ENCODE peak calls at places on chromosomes 16 and 17, in five cellular contexts. I is esophagus squamous epithelium, E is stomach, V is upper lobe of right lung, Q is fibroblast of lung. T is an unnamed sample.

GRCh38 chr17:31131299-31131698 is 36.5 kb downstream of the NF1 start:
- DNase-seq in I (no peak), E (no peak), V (no peak), Q (no peak), T (no peak)

GRCh38 chr17:17386143-17386800 is 83.1 kb downstream of the NT5M start:
- DNase-seq in I (no peak), E (no peak), V (no peak), Q (no peak), T (no peak)

GRCh38 chr17:12041316-12041715 is 20.6 kb downstream of the MAP2K4 start:
- DNase-seq in I (no peak), E (no peak), V (no peak), Q (peak), T (no peak)

GRCh38 chr16:70591609-70592008 is 54.8 kb upstream of the IL34 start:
- DNase-seq in I (no peak), E (no peak), V (no peak), Q (no peak), T (no peak)

GRCh38 chr17:50721194-50722010 is 2.0 kb downstream of the LUC7L3 start:
- DNase-seq in I (no peak), E (no peak), V (no peak), Q (no peak), T (no peak)

GRCh38 chr17:27819171-27819544 is 18.8 kb upstream of the NOS2 start:
- DNase-seq in I (no peak), E (no peak), V (no peak), Q (no peak), T (no peak)

GRCh38 chr16:58451945-58452401 is 48.0 kb upstream of the NDRG4 start:
- DNase-seq in I (no peak), E (no peak), V (no peak), Q (peak), T (no peak)

GRCh38 chr17:77254961-77255741 is 114.4 kb downstream of the SEC14L1 start:
- DNase-seq in I (no peak), E (peak), V (peak), Q (peak), T (no peak)

GRCh38 chr16:87380403-87380802 is 3.2 kb downstream of the FBXO31 start:
- DNase-seq in I (no peak), E (no peak), V (no peak), Q (no peak), T (no peak)

GRCh38 chr17:48593126-48593829 is at the start of gene HOXB5:
- DNase-seq in I (no peak), E (no peak), V (no peak), Q (no peak), T (no peak)

GRCh38 chr16:70679653-70680494 is 6.0 kb downstream of the MTSS2 start:
- DNase-seq in I (no peak), E (no peak), V (no peak), Q (no peak), T (no peak)

GRCh38 chr17:28727727-28728363 is 743 bp upstream of the NEK8 start:
- DNase-seq in I (no peak), E (peak), V (peak), Q (no peak), T (no peak)

GRCh38 chr16:70520612-70521297 is 2.6 kb downstream of the COG4 start:
- DNase-seq in I (no peak), E (no peak), V (no peak), Q (peak), T (no peak)

GRCh38 chr16:87471278-87472141 is 21.3 kb downstream of the ZCCHC14 start:
- DNase-seq in I (no peak), E (no peak), V (no peak), Q (no peak), T (no peak)

GRCh38 chr17:67151717-67152116 is 93.3 kb downstream of the HELZ start:
- DNase-seq in I (no peak), E (no peak), V (no peak), Q (peak), T (no peak)

GRCh38 chr16:66719246-66719645 is 22.7 kb upstream of the CMTM4 start:
- DNase-seq in I (no peak), E (no peak), V (no peak), Q (no peak), T (no peak)

GRCh38 chr16:49282690-49283375 is 1.2 kb upstream of the CBLN1 start:
- DNase-seq in I (no peak), E (no peak), V (no peak), Q (no peak), T (no peak)

GRCh38 chr17:2547176-2547575 is 35.5 kb upstream of the METTL16 start:
- DNase-seq in I (no peak), E (no peak), V (no peak), Q (peak), T (no peak)

GRCh38 chr17:77318491-77319210 is 177.9 kb downstream of the SEC14L1 start:
- DNase-seq in I (no peak), E (peak), V (peak), Q (peak), T (peak)

GRCh38 chr17:15023589-15023988 is 241.5 kb downstream of the PMP22 start:
- DNase-seq in I (no peak), E (no peak), V (no peak), Q (no peak), T (no peak)

GRCh38 chr16:57795431-57795878 is 6.8 kb downstream of the KIFC3 start:
- DNase-seq in I (no peak), E (peak), V (no peak), Q (peak), T (no peak)

GRCh38 chr16:55909876-55910275 is 34.7 kb upstream of the CES5A start:
- DNase-seq in I (no peak), E (no peak), V (no peak), Q (no peak), T (no peak)

GRCh38 chr16:86089341-86089900 is 190.5 kb downstream of the IRF8 start:
- DNase-seq in I (no peak), E (no peak), V (peak), Q (no peak), T (peak)

GRCh38 chr16:1972490-1972877 is 631 bp downstream of the TBL3 start:
- DNase-seq in I (no peak), E (no peak), V (peak), Q (no peak), T (no peak)

GRCh38 chr17:28518132-28518531 is 12.0 kb downstream of the FOXN1 start:
- DNase-seq in I (no peak), E (no peak), V (no peak), Q (no peak), T (no peak)

GRCh38 chr17:41442772-41443171 is 2.0 kb upstream of the KRT38 start:
- DNase-seq in I (no peak), E (no peak), V (no peak), Q (no peak), T (no peak)

GRCh38 chr16:50396770-50397525 is 28.2 kb upstream of the BRD7 start:
- DNase-seq in I (no peak), E (no peak), V (no peak), Q (no peak), T (no peak)

GRCh38 chr17:44115585-44116415 is 7.6 kb downstream of the HDAC5 start:
- DNase-seq in I (no peak), E (no peak), V (no peak), Q (peak), T (no peak)

GRCh38 chr16:84988328-84989080 is 22.8 kb downstream of the ZDHHC7 start:
- DNase-seq in I (no peak), E (no peak), V (no peak), Q (no peak), T (peak)

GRCh38 chr17:71202449-71202848 is 918.4 kb upstream of the SOX9 start:
- DNase-seq in I (no peak), E (no peak), V (no peak), Q (no peak), T (no peak)

DNA sequence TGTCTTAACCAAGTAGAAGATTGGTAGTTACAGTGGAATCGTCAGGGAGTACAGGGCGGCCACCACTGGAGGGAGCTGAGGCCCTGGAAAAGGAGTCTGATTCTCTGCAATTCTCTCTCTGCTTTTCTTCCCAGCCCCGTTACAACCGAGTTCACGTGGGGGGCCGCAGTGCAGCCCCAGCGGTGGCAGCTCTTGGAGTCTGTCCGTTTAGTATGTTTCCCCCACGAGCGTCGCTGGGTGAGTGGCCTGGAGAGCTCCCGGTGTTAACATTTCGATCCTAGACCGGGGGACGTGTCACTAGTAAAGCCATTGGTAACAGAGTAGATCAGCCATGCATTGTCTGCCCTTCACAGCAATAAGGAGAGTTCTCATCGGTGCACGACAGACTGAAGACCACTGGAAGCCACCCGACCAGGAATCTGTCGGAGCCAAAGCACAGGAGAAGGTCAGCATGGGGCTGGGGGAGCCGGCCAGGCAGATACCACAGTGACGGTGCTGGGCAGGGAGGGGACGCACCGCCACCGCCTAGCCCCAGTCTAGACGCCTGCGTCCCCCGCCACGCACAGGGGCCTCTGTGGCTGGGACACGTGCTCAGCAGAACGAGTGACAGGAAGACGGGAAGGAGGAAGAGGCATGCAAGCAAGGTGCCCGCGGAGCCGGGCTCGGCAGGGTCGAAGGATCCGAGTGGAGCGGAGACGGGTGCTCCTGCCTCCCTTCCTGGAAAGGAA is 15.7 kb downstream of the SLC16A3 start:
- DNase-seq in I (no peak), E (no peak), V (no peak), Q (peak), T (peak)
- TF ChIP-seq CTCF in I (no peak), E (no peak), V (peak), Q (peak), T (peak)

DNA sequence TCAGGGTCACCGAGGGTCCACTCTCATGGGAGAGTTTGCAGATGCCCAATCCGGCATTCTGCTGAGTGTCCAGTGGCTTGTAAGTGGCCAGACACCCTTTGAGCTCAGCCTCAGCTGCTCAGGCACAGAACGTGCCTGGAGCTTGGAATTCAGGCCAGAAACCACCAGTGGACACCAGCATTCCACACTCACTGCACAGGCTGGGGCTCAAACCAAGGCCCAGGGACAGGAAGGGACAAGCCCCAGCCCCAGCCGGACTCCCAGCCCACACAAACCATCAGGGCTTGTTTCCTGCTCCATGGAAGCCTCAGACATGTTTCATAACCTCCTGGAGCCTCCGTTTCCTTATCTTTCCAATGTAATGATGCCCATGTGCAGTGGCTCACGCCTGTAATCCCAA is 5.0 kb upstream of the NPRL3 start:
- DNase-seq in I (no peak), E (no peak), V (no peak), Q (no peak), T (no peak)
- H3K27ac ChIP-seq in I (no peak), E (no peak), V (no peak), Q (no peak), T (no peak)

GRCh38 chr16:81733295-81733694 is 45.8 kb upstream of the PLCG2 start:
- DNase-seq in I (no peak), E (no peak), V (no peak), Q (no peak), T (no peak)
- TF ChIP-seq CTCF in I (no peak), E (no peak), V (no peak), Q (no peak), T (no peak)

DNA sequence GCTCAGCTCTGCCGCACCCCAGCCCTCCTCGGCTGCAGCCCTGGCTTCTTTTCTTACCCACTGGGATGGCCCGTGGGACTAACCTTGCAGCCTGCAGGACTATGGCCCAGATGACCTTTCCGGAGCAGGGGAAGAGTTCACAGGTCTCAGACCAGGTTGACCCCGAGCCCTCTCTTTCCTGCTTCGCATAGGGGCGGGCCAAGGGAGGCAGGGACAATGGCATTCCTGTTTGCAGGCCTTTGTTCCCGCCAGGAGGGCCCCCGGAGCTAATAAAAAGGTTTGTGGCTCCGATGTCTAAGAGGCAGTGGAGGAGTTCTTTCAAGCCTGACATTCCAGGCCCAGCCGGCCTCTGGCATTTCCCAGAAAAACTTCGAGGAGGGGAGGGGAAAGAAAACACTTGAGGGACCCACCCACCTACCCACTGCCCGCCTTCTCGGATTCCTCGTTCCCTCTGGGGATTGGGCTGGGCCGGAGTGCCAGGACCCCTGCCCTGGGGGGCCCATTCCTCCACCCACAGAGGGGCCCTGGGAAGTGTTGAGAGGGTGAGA is 5.8 kb upstream of the SOCS3 start:
- DNase-seq in I (no peak), E (no peak), V (no peak), Q (peak), T (no peak)
- H3K27ac ChIP-seq in I (peak), E (peak), V (peak), Q (peak), T (peak)

GRCh38 chr16:22815863-22816262 is 1.9 kb downstream of the HS3ST2 start:
- DNase-seq in I (no peak), E (no peak), V (no peak), Q (no peak), T (no peak)

GRCh38 chr16:22814330-22815105 is 556 bp downstream of the HS3ST2 start:
- DNase-seq in I (no peak), E (no peak), V (no peak), Q (no peak), T (no peak)

GRCh38 chr16:22813946-22814325 is at the start of gene HS3ST2:
- DNase-seq in I (no peak), E (no peak), V (peak), Q (no peak), T (peak)

GRCh38 chr16:22816475-22816874 is 2.5 kb downstream of the HS3ST2 start:
- DNase-seq in I (no peak), E (no peak), V (no peak), Q (no peak), T (no peak)

DNA sequence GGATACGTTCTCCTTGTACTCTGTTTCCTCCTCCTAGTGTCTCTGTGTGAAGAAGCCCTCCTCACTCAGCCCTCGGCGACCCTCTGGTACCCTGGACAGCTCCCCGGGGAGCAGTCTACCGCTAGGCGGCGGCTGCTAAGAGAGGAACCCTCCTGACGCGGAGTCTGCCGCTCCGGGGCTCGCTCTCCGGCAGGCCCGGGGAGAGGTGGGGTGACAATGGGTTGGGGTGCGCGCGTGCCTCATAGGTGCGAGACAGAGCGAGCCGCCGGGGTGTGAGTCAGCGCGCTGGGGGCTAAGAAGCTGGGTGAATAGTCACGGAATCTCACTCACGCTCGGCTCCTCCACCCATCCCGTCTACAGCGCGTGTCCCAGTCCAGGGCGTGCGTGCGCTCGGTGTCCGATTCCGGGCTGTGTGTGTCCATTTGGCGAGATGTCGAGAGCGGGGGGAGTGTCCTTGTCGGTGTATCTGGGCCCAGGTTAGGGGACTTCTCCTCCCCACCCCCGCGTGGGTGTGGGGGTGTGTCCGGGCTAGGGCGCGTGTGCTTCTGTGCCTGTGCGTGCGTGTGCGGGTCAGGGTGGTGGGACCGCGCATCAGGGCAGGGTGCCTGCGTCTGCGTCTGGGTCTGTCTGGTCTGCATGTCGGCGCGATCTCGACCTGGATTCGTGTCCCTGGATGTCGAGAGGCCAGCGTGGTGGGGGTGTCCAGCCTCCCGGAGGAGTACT is 578 bp upstream of the HS3ST2 start:
- DNase-seq in I (no peak), E (peak), V (peak), Q (peak), T (peak)
- TF ChIP-seq CTCF in I (no peak), E (no peak), V (peak), Q (peak), T (peak)

GRCh38 chr16:11354407-11354732 is 9.1 kb downstream of the RMI2 start:
- DNase-seq in I (no peak), E (no peak), V (no peak), Q (no peak), T (no peak)

GRCh38 chr16:11354733-11355574 is 9.7 kb downstream of the RMI2 start:
- DNase-seq in I (no peak), E (no peak), V (peak), Q (peak), T (no peak)

GRCh38 chr16:11358531-11358930 is 13.3 kb downstream of the RMI2 start:
- DNase-seq in I (no peak), E (no peak), V (peak), Q (no peak), T (no peak)

GRCh38 chr16:11355862-11356261 is 10.6 kb downstream of the RMI2 start:
- DNase-seq in I (no peak), E (no peak), V (peak), Q (no peak), T (no peak)

DNA sequence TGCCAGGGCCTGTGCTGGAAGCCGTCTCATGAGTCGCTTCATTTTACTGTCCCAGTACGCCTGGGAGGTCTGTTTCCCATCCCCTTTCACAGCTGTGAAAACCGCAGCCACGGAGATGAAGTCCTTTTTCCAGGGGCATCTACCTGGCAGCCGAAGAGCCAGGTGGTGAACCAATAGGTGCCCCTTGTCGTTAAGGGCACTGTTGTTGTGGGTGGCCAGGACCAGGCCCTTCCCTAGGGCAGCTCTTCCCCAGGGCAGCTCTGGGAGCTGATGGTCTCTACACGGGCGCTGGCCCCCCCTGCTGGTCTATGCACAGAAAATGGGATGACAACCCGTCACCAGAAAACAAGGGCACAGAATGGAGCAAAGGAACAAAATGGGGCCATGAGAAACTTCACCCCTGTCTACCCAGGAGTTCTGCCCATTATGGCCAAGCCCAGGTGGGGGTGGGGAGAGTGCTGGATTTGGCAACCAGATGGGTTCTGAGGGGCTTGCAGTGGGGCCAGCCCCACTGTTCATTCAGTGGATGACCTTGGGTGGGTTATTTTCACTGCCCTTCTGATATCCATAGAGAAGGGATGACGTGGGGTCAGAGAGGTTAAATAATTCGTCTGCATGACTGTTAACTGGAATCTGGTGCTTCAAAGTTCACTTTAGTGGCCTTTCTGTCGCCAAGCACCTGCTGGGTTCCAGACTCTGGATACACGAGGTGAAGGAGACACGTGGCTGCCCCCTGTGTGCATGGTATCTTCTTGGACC is 11.5 kb downstream of the RMI2 start:
- DNase-seq in I (no peak), E (peak), V (peak), Q (peak), T (peak)
- H3K27ac ChIP-seq in I (peak), E (no peak), V (no peak), Q (peak), T (no peak)

GRCh38 chr17:75270218-75270965 is 639 bp downstream of the MIF4GD start:
- DNase-seq in I (no peak), E (peak), V (peak), Q (peak), T (peak)
- TF ChIP-seq CTCF in I (peak), E (no peak), V (peak), Q (peak), T (no peak)

T was measured in dorsolateral prefrontal cortex.